ENCODE peak calls at places on chromosomes 11 and 22, in nine cellular contexts. B is pons; G is stimulated activated naive CD4-positive, alpha-beta T cell; X is occipital lobe; D is stimulated activated naive B cell treated with anti-CD40 and anti-IgM and Interleukin-4, amounts not matched to agents 10 μg/mL and 1 μg/mL and 100 μg/mL, for 72 hours; T is hepatic stellate cell; C is caudate nucleus; A is T-helper 9 cell; Y is activated gamma-delta T cell. N is an unnamed sample.

GRCh38 chr11:62542111-62542745 is 4.4 kb downstream of the AHNAK start:
- DNase-seq in B (no peak), G (no peak), X (no peak), D (no peak), T (no peak), C (no peak), A (no peak), Y (no peak), N (no peak)

GRCh38 chr11:86172894-86173293 is 71.7 kb upstream of the EED start:
- DNase-seq in B (no peak), G (no peak), X (no peak), D (no peak), T (no peak), C (no peak), A (no peak), Y (no peak), N (no peak)

GRCh38 chr22:39519681-39520053 is 695 bp upstream of the ATF4 start:
- DNase-seq in B (peak; percentile 58), G (no peak), X (peak; percentile 77), D (no peak), T (no peak), C (peak; percentile 30), A (no peak), Y (no peak), N (no peak)

GRCh38 chr11:13297917-13298356 is 20.3 kb downstream of the BMAL1 start:
- DNase-seq in B (no peak), G (no peak), X (no peak), D (no peak), T (no peak), C (no peak), A (no peak), Y (no peak), N (no peak)

GRCh38 chr11:74388678-74389327 is 9.4 kb downstream of the PGM2L1 start:
- DNase-seq in B (peak; percentile 85), G (peak; percentile 4), X (no peak), D (peak; percentile 45), T (peak; percentile 22), C (no peak), A (peak; percentile 58), Y (no peak), N (peak; percentile 60)

GRCh38 chr11:65182258-65183170 is 786 bp downstream of the CAPN1 start:
- DNase-seq in B (no peak), G (peak; percentile 31), X (no peak), D (no peak), T (peak; percentile 50), C (no peak), A (no peak), Y (no peak), N (no peak)

GRCh38 chr22:17890245-17890671 is 116.0 kb upstream of the BID start:
- DNase-seq in B (no peak), G (no peak), X (no peak), D (no peak), T (no peak), C (no peak), A (no peak), Y (no peak), N (no peak)

GRCh38 chr22:24512043-24512442 is 16.9 kb downstream of the UPB1 start:
- DNase-seq in B (no peak), G (no peak), X (no peak), D (no peak), T (no peak), C (no peak), A (no peak), Y (no peak), N (no peak)

GRCh38 chr11:85096939-85097338 is 530.2 kb downstream of the DLG2 start:
- DNase-seq in B (peak; percentile 15), G (no peak), X (no peak), D (no peak), T (no peak), C (no peak), A (no peak), Y (no peak), N (no peak)

GRCh38 chr22:17057959-17058814 is 26.6 kb upstream of the IL17RA start:
- DNase-seq in B (peak; percentile 82), G (peak; percentile 21), X (peak; percentile 67), D (peak; percentile 28), T (peak; percentile 77), C (peak; percentile 23), A (peak; percentile 20), Y (no peak), N (peak; percentile 13)

GRCh38 chr22:50739279-50739691 is 1.3 kb downstream of the ACR start:
- DNase-seq in B (no peak), G (no peak), X (no peak), D (no peak), T (no peak), C (no peak), A (no peak), Y (no peak), N (no peak)

GRCh38 chr11:134587345-134587744 is 175.3 kb upstream of the B3GAT1 start:
- DNase-seq in B (no peak), G (no peak), X (no peak), D (no peak), T (no peak), C (no peak), A (no peak), Y (no peak), N (no peak)

N was measured in T follicular helper cell.